ENCODE peak calls at places on chromosomes 13 and 19, in five cellular contexts. G is HEK293T; P is neural crest cell; B is effector memory CD8-positive, alpha-beta T cell; V is iris pigment epithelial cell. D is an unnamed sample.

GRCh38 chr19:1469200-1469935 is 9.6 kb downstream of the C19orf25 start:
- DNase-seq in V (no peak), B (no peak), P (no peak), G (no peak), D (peak)

GRCh38 chr13:40940841-40941240 is 78.3 kb downstream of the ELF1 start:
- DNase-seq in B (no peak), V (peak), G (no peak), P (no peak), D (no peak)

GRCh38 chr19:52138614-52139290 is 986 bp downstream of the ZNF616 start:
- DNase-seq in P (peak), G (peak), V (peak), B (no peak), D (peak)

GRCh38 chr13:109684836-109685602 is 101.4 kb downstream of the IRS2 start:
- DNase-seq in V (no peak), B (no peak), P (no peak), G (no peak), D (peak)

GRCh38 chr13:90591927-90592268 is 755.6 kb upstream of the MIR17HG start:
- DNase-seq in G (no peak), V (no peak), P (no peak), B (no peak), D (peak)

GRCh38 chr13:80040219-80040976 is 300.5 kb downstream of the SPRY2 start:
- DNase-seq in G (no peak), P (no peak), V (peak), B (no peak), D (peak)

GRCh38 chr19:29014857-29015436 is 198.0 kb downstream of the UQCRFS1 start:
- DNase-seq in B (no peak), P (no peak), G (no peak), V (no peak), D (no peak)

GRCh38 chr19:480016-480855 is 16.1 kb upstream of the MADCAM1 start:
- DNase-seq in V (peak), P (peak), B (peak), G (peak), D (no peak)

GRCh38 chr13:52053460-52053859 is 29.0 kb downstream of the UTP14C start:
- DNase-seq in G (no peak), V (no peak), B (no peak), P (no peak), D (peak)

GRCh38 chr13:113930711-113931637 is 42.9 kb downstream of the C13orf46 start:
- DNase-seq in G (no peak), B (no peak), P (no peak), V (no peak), D (no peak)

GRCh38 chr19:17943284-17944221 is 10.7 kb downstream of the CCDC124 start:
- DNase-seq in P (no peak), V (no peak), G (no peak), B (no peak), D (peak)

GRCh38 chr19:8110931-8111330 is 38.5 kb downstream of the FBN3 start:
- DNase-seq in B (no peak), P (no peak), V (no peak), G (no peak), D (no peak)